ENCODE peak calls at places on chromosomes 13 and 19, in five cellular contexts. K, T, I, V and A are unnamed samples.

GRCh38 chr13:79448413-79448812 is 32.5 kb upstream of the NDFIP2 start:
- DNase-seq in I (peak; percentile 2), T (no peak), V (no peak), K (no peak), A (no peak)

GRCh38 chr13:79779761-79780160 is 298.8 kb downstream of the NDFIP2 start:
- DNase-seq in I (peak; percentile 82), T (no peak), V (peak; percentile 75), K (peak; percentile 47), A (no peak)

GRCh38 chr19:35805518-35806102 is 7.0 kb downstream of the PRODH2 start:
- DNase-seq in I (no peak), V (no peak), T (no peak), K (no peak), A (no peak)

GRCh38 chr19:55652311-55653078 is 2.3 kb upstream of the U2AF2 start:
- DNase-seq in K (no peak), V (no peak), I (no peak), T (no peak), A (no peak)

GRCh38 chr13:106621833-106622232 is 53.9 kb upstream of the ARGLU1 start:
- DNase-seq in V (no peak), I (no peak), K (no peak), T (no peak), A (no peak)

GRCh38 chr13:31951215-31951678 is 80.3 kb upstream of the FRY start:
- DNase-seq in K (no peak), T (peak; percentile 64), I (peak; percentile 47), V (no peak), A (no peak)

GRCh38 chr19:30255783-30256509 is 116.2 kb upstream of the ZNF536 start:
- DNase-seq in T (no peak), K (no peak), V (no peak), I (no peak), A (peak; percentile 37)

GRCh38 chr13:80973721-80974120 is 632.8 kb upstream of the SPRY2 start:
- DNase-seq in I (no peak), K (no peak), T (no peak), V (no peak), A (no peak)

GRCh38 chr13:30037766-30038165 is 187.3 kb upstream of the UBL3 start:
- DNase-seq in T (no peak), K (peak; percentile 70), V (peak; percentile 25), I (no peak), A (no peak)

GRCh38 chr13:74114202-74114601 is 20.0 kb downstream of the KLF12 start:
- DNase-seq in T (no peak), I (peak; percentile 9), V (peak; percentile 17), K (peak; percentile 58), A (no peak)

GRCh38 chr19:1221141-1221903 is 15.7 kb downstream of the STK11 start:
- DNase-seq in I (no peak), K (peak; percentile 50), T (peak; percentile 80), V (peak; percentile 61), A (peak; percentile 67)

GRCh38 chr13:57630661-57631606 is 610 bp upstream of the PCDH17 start:
- DNase-seq in I (peak; percentile 23), V (no peak), K (peak; percentile 67), T (no peak), A (peak; percentile 23)

GRCh38 chr13:75186384-75186783 is 295.6 kb downstream of the TBC1D4 start:
- DNase-seq in I (no peak), K (no peak), T (no peak), V (peak; percentile 34), A (no peak)

GRCh38 chr13:102597029-102598015 is 536 bp downstream of the TPP2 start:
- DNase-seq in V (peak; percentile 19), K (peak; percentile 41), T (peak; percentile 62), I (peak; percentile 18), A (peak; percentile 50)

GRCh38 chr19:2524840-2525723 is 49.2 kb downstream of the GADD45B start:
- DNase-seq in T (no peak), V (peak; percentile 39), I (peak; percentile 72), K (peak; percentile 76), A (no peak)

GRCh38 chr19:45514376-45515051 is 7.2 kb downstream of the VASP start:
- DNase-seq in K (no peak), T (peak; percentile 87), V (no peak), I (peak; percentile 51), A (no peak)

GRCh38 chr19:42508892-42509444 is 19.3 kb downstream of the CEACAM1 start:
- DNase-seq in T (no peak), I (no peak), V (no peak), K (no peak), A (no peak)

GRCh38 chr19:56139847-56140582 is 1.1 kb upstream of the ZNF444 start:
- DNase-seq in I (peak; percentile 16), T (no peak), V (no peak), K (no peak), A (no peak)

GRCh38 chr19:7494416-7495098 is 5.7 kb upstream of the PEX11G start:
- DNase-seq in I (peak; percentile 85), V (peak; percentile 21), T (peak; percentile 86), K (no peak), A (peak; percentile 31)

GRCh38 chr13:40475617-40476016 is 190.8 kb downstream of the FOXO1 start:
- DNase-seq in K (no peak), V (no peak), I (no peak), T (no peak), A (no peak)

GRCh38 chr13:27425918-27426630 is 1.7 kb downstream of the GTF3A start:
- DNase-seq in K (peak; percentile 78), I (peak; percentile 88), V (peak; percentile 77), T (peak; percentile 77), A (peak; percentile 40)

GRCh38 chr13:112672651-112673284 is 17.1 kb upstream of the ATP11A start:
- DNase-seq in I (no peak), T (no peak), V (no peak), K (no peak), A (no peak)

GRCh38 chr19:35231956-35232746 is 3.6 kb upstream of the FAM187B start:
- DNase-seq in T (no peak), K (no peak), I (no peak), V (no peak), A (no peak)

GRCh38 chr19:41546386-41546789 is 29.6 kb upstream of the CEACAM21 start:
- DNase-seq in K (no peak), T (no peak), I (no peak), V (no peak), A (no peak)

GRCh38 chr19:13060233-13060963 is 42.3 kb downstream of the LYL1 start:
- DNase-seq in I (peak; percentile 50), V (peak; percentile 19), T (no peak), K (no peak), A (no peak)

GRCh38 chr13:52447354-52447753 is 3.1 kb downstream of the VPS36 start:
- DNase-seq in V (no peak), T (no peak), K (no peak), I (peak; percentile 39), A (no peak)

GRCh38 chr13:72970301-72970880 is 88.4 kb upstream of the KLF5 start:
- DNase-seq in K (no peak), V (no peak), I (peak; percentile 10), T (no peak), A (no peak)

GRCh38 chr19:2209408-2209807 is 26.7 kb downstream of the PLEKHJ1 start:
- DNase-seq in K (no peak), I (no peak), V (no peak), T (no peak), A (no peak)

GRCh38 chr13:39329182-39329639 is 273.8 kb downstream of the LHFPL6 start:
- DNase-seq in K (no peak), T (no peak), V (peak; percentile 51), I (no peak), A (no peak)

GRCh38 chr19:29677001-29677781 is 11.9 kb downstream of the PLEKHF1 start:
- DNase-seq in I (no peak), K (no peak), T (no peak), V (no peak), A (no peak)

GRCh38 chr13:42832341-42833153 is 51.2 kb downstream of the FAM216B start:
- DNase-seq in K (peak; percentile 96), I (peak; percentile 84), T (peak; percentile 49), V (peak; percentile 89), A (no peak)

GRCh38 chr13:28531195-28531955 is 36.4 kb upstream of the FLT1 start:
- DNase-seq in T (peak; percentile 59), V (peak; percentile 45), K (no peak), I (no peak), A (peak; percentile 53)

GRCh38 chr13:77584111-77584510 is 48.6 kb downstream of the SCEL start:
- DNase-seq in V (no peak), T (no peak), K (peak; percentile 29), I (peak; percentile 32), A (no peak)

GRCh38 chr19:12757544-12758274 is 6.1 kb downstream of the BEST2 start:
- DNase-seq in K (peak; percentile 72), V (peak; percentile 78), T (peak; percentile 82), I (peak; percentile 55), A (peak; percentile 87)

GRCh38 chr13:49220035-49220855 is at the start of gene MLNR:
- DNase-seq in K (no peak), V (no peak), I (peak; percentile 14), T (peak; percentile 65), A (peak; percentile 63)
- TF ChIP-seq CTCF in K (peak; percentile 12), V (no peak), I (no peak), T (no peak), A (peak; percentile 1)

GRCh38 chr19:51511353-51511752 is 9.8 kb upstream of the SIGLEC12 start:
- DNase-seq in K (no peak), T (no peak), V (no peak), I (no peak), A (no peak)
- TF ChIP-seq CTCF in K (no peak), T (no peak), V (peak; percentile 31), I (no peak), A (no peak)

GRCh38 chr13:21022694-21023325 is 38.6 kb downstream of the LATS2 start:
- DNase-seq in V (no peak), I (no peak), T (peak; percentile 21), K (no peak), A (peak; percentile 20)
- TF ChIP-seq CTCF in V (no peak), I (no peak), T (no peak), K (no peak), A (no peak)

GRCh38 chr13:110548891-110549794 is 12.4 kb downstream of the RAB20 start:
- DNase-seq in K (no peak), T (no peak), I (no peak), V (no peak), A (no peak)
- TF ChIP-seq CTCF in K (no peak), T (no peak), I (no peak), V (no peak), A (no peak)

DNA sequence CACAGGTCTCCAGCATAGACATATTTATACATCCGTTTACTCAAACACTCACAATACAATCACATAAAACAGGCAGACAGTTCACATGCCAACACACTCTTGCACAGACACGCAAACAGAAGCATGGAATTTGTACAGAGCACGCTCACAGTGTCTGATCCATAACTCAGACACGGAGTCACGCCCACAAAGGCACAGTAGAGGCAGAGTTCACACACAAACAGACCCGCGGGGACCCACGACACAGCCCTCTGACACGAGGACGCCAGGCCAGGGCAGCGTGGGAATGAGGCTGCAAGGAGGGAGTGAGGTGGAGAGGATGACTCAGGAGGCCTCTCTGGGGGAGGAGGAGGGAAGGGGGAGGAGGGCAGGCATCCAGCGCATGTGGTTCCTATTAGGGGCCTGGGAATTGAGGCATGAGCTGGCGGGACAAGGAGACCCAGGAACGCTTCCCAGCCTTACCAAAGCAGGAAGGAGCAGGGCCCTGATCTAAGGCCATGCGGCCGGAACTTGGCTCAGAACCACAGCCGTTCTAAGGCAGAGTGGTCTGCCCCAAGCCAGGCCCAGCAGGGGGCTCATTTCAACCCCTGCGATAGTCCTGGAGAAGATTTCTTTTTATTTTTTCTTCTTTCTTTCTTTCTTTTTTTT is 9.1 kb upstream of the OLFM2 start:
- DNase-seq in V (peak; percentile 98), T (peak; percentile 59), K (peak; percentile 99), I (peak; percentile 72), A (peak; percentile 56)
- TF ChIP-seq CTCF in V (peak; percentile 25), T (no peak), K (peak; percentile 17), I (no peak), A (no peak)

GRCh38 chr19:31676271-31677004 is 327.2 kb upstream of the TSHZ3 start:
- DNase-seq in K (no peak), V (no peak), I (peak; percentile 14), T (no peak), A (no peak)
- TF ChIP-seq CTCF in K (no peak), V (no peak), I (peak; percentile 19), T (no peak), A (peak; percentile 23)